ENCODE peak calls at places on chromosomes 2 and 18, in ten cellular contexts. One of them, this sample, is unnamed.

GRCh38 chr2:3278521-3279218 is 98.9 kb downstream of the EIPR1 start:
- DNase-seq in HFF-Myc: no peak
- DNase-seq in right atrium auricular region: no peak
- DNase-seq in activated B cell treated with CpG ODN at 0.5 μM for 24 hours: no peak
- DNase-seq in A549: no peak
- DNase-seq in neural crest cell: no peak
- DNase-seq in astrocyte: no peak
- DNase-seq in mesothelial cell of epicardium: no peak
- DNase-seq in colonic mucosa: no peak
- DNase-seq in fibroblast of pulmonary artery: no peak
- DNase-seq in this sample: no peak

GRCh38 chr18:8611916-8612576 is 2.8 kb downstream of the RAB12 start:
- DNase-seq in fibroblast of pulmonary artery: no peak
- DNase-seq in right atrium auricular region: no peak
- DNase-seq in HFF-Myc: no peak
- DNase-seq in neural crest cell: no peak
- DNase-seq in mesothelial cell of epicardium: no peak
- DNase-seq in colonic mucosa: no peak
- DNase-seq in A549: no peak
- DNase-seq in astrocyte: no peak
- DNase-seq in activated B cell treated with CpG ODN at 0.5 μM for 24 hours: no peak
- DNase-seq in this sample: no peak

GRCh38 chr18:76139844-76140243 is 355.2 kb downstream of the ZNF516 start:
- DNase-seq in neural crest cell: no peak
- DNase-seq in A549: no peak
- DNase-seq in mesothelial cell of epicardium: no peak
- DNase-seq in HFF-Myc: no peak
- DNase-seq in astrocyte: no peak
- DNase-seq in right atrium auricular region: no peak
- DNase-seq in activated B cell treated with CpG ODN at 0.5 μM for 24 hours: no peak
- DNase-seq in fibroblast of pulmonary artery: no peak
- DNase-seq in colonic mucosa: no peak
- DNase-seq in this sample: no peak

GRCh38 chr18:58202406-58202730 is 158.3 kb downstream of the NEDD4L start:
- DNase-seq in A549: no peak
- DNase-seq in fibroblast of pulmonary artery: no peak
- DNase-seq in neural crest cell: no peak
- DNase-seq in HFF-Myc: no peak
- DNase-seq in colonic mucosa: peak
- DNase-seq in mesothelial cell of epicardium: no peak
- DNase-seq in astrocyte: peak
- DNase-seq in right atrium auricular region: no peak
- DNase-seq in activated B cell treated with CpG ODN at 0.5 μM for 24 hours: no peak
- DNase-seq in this sample: no peak

GRCh38 chr2:20223345-20224190 is 1.4 kb downstream of the SDC1 start:
- DNase-seq in activated B cell treated with CpG ODN at 0.5 μM for 24 hours: peak
- DNase-seq in neural crest cell: peak
- DNase-seq in astrocyte: peak
- DNase-seq in colonic mucosa: no peak
- DNase-seq in mesothelial cell of epicardium: peak
- DNase-seq in HFF-Myc: no peak
- DNase-seq in fibroblast of pulmonary artery: peak
- DNase-seq in right atrium auricular region: no peak
- DNase-seq in A549: peak
- DNase-seq in this sample: no peak

GRCh38 chr18:11391636-11392035 is 217.8 kb upstream of the SLC35G4 start:
- DNase-seq in right atrium auricular region: no peak
- DNase-seq in astrocyte: peak
- DNase-seq in A549: no peak
- DNase-seq in neural crest cell: no peak
- DNase-seq in HFF-Myc: no peak
- DNase-seq in mesothelial cell of epicardium: no peak
- DNase-seq in activated B cell treated with CpG ODN at 0.5 μM for 24 hours: no peak
- DNase-seq in fibroblast of pulmonary artery: no peak
- DNase-seq in colonic mucosa: no peak
- DNase-seq in this sample: no peak

GRCh38 chr18:57025525-57025924 is 121.4 kb upstream of the BOD1L2 start:
- DNase-seq in HFF-Myc: no peak
- DNase-seq in right atrium auricular region: no peak
- DNase-seq in colonic mucosa: no peak
- DNase-seq in activated B cell treated with CpG ODN at 0.5 μM for 24 hours: no peak
- DNase-seq in A549: no peak
- DNase-seq in fibroblast of pulmonary artery: no peak
- DNase-seq in astrocyte: peak
- DNase-seq in neural crest cell: no peak
- DNase-seq in mesothelial cell of epicardium: no peak
- DNase-seq in this sample: no peak

GRCh38 chr2:207558106-207558505 is 28.3 kb downstream of the CREB1 start:
- DNase-seq in HFF-Myc: peak
- DNase-seq in astrocyte: peak
- DNase-seq in A549: no peak
- DNase-seq in colonic mucosa: no peak
- DNase-seq in mesothelial cell of epicardium: no peak
- DNase-seq in right atrium auricular region: no peak
- DNase-seq in activated B cell treated with CpG ODN at 0.5 μM for 24 hours: no peak
- DNase-seq in neural crest cell: no peak
- DNase-seq in fibroblast of pulmonary artery: peak
- DNase-seq in this sample: no peak

GRCh38 chr2:159640176-159640575 is 23.8 kb upstream of the BAZ2B start:
- DNase-seq in astrocyte: peak
- DNase-seq in HFF-Myc: no peak
- DNase-seq in fibroblast of pulmonary artery: no peak
- DNase-seq in activated B cell treated with CpG ODN at 0.5 μM for 24 hours: no peak
- DNase-seq in mesothelial cell of epicardium: no peak
- DNase-seq in colonic mucosa: no peak
- DNase-seq in right atrium auricular region: no peak
- DNase-seq in A549: no peak
- DNase-seq in neural crest cell: no peak
- DNase-seq in this sample: no peak

GRCh38 chr2:217919204-217919603 is 83.6 kb downstream of the TNS1 start:
- DNase-seq in colonic mucosa: no peak
- DNase-seq in astrocyte: no peak
- DNase-seq in fibroblast of pulmonary artery: no peak
- DNase-seq in right atrium auricular region: no peak
- DNase-seq in A549: no peak
- DNase-seq in activated B cell treated with CpG ODN at 0.5 μM for 24 hours: no peak
- DNase-seq in mesothelial cell of epicardium: no peak
- DNase-seq in neural crest cell: no peak
- DNase-seq in HFF-Myc: no peak
- DNase-seq in this sample: no peak

GRCh38 chr2:130336877-130337734 is 5.6 kb upstream of the IMP4 start:
- DNase-seq in HFF-Myc: no peak
- DNase-seq in neural crest cell: peak
- DNase-seq in astrocyte: peak
- DNase-seq in mesothelial cell of epicardium: peak
- DNase-seq in fibroblast of pulmonary artery: peak
- DNase-seq in right atrium auricular region: peak
- DNase-seq in activated B cell treated with CpG ODN at 0.5 μM for 24 hours: no peak
- DNase-seq in A549: peak
- DNase-seq in colonic mucosa: peak
- DNase-seq in this sample: no peak

GRCh38 chr18:23213200-23213599 is 77.9 kb downstream of the CABLES1 start:
- DNase-seq in A549: no peak
- DNase-seq in mesothelial cell of epicardium: no peak
- DNase-seq in activated B cell treated with CpG ODN at 0.5 μM for 24 hours: no peak
- DNase-seq in right atrium auricular region: no peak
- DNase-seq in neural crest cell: no peak
- DNase-seq in HFF-Myc: no peak
- DNase-seq in fibroblast of pulmonary artery: peak
- DNase-seq in astrocyte: no peak
- DNase-seq in colonic mucosa: no peak
- DNase-seq in this sample: no peak

GRCh38 chr2:148515976-148516375 is 128.6 kb upstream of the EPC2 start:
- DNase-seq in colonic mucosa: no peak
- DNase-seq in activated B cell treated with CpG ODN at 0.5 μM for 24 hours: no peak
- DNase-seq in fibroblast of pulmonary artery: peak
- DNase-seq in mesothelial cell of epicardium: no peak
- DNase-seq in A549: no peak
- DNase-seq in astrocyte: no peak
- DNase-seq in neural crest cell: no peak
- DNase-seq in HFF-Myc: no peak
- DNase-seq in right atrium auricular region: no peak
- DNase-seq in this sample: no peak

GRCh38 chr2:180367831-180368230 is 360.7 kb upstream of the CWC22 start:
- DNase-seq in right atrium auricular region: no peak
- DNase-seq in activated B cell treated with CpG ODN at 0.5 μM for 24 hours: no peak
- DNase-seq in A549: no peak
- DNase-seq in colonic mucosa: no peak
- DNase-seq in mesothelial cell of epicardium: no peak
- DNase-seq in fibroblast of pulmonary artery: peak
- DNase-seq in HFF-Myc: no peak
- DNase-seq in astrocyte: peak
- DNase-seq in neural crest cell: no peak
- DNase-seq in this sample: no peak

GRCh38 chr18:50401888-50402287 is 27.0 kb downstream of the SKA1 start:
- DNase-seq in neural crest cell: no peak
- DNase-seq in fibroblast of pulmonary artery: peak
- DNase-seq in right atrium auricular region: no peak
- DNase-seq in astrocyte: peak
- DNase-seq in colonic mucosa: peak
- DNase-seq in activated B cell treated with CpG ODN at 0.5 μM for 24 hours: no peak
- DNase-seq in A549: peak
- DNase-seq in mesothelial cell of epicardium: peak
- DNase-seq in HFF-Myc: no peak
- DNase-seq in this sample: no peak

GRCh38 chr2:10794891-10795290 is 17.7 kb downstream of the PDIA6 start:
- DNase-seq in neural crest cell: no peak
- DNase-seq in HFF-Myc: no peak
- DNase-seq in activated B cell treated with CpG ODN at 0.5 μM for 24 hours: no peak
- DNase-seq in right atrium auricular region: no peak
- DNase-seq in colonic mucosa: no peak
- DNase-seq in astrocyte: no peak
- DNase-seq in A549: no peak
- DNase-seq in mesothelial cell of epicardium: no peak
- DNase-seq in fibroblast of pulmonary artery: no peak
- DNase-seq in this sample: no peak

GRCh38 chr2:10795508-10796046 is 17.0 kb downstream of the PDIA6 start:
- DNase-seq in right atrium auricular region: no peak
- DNase-seq in colonic mucosa: no peak
- DNase-seq in HFF-Myc: no peak
- DNase-seq in neural crest cell: no peak
- DNase-seq in activated B cell treated with CpG ODN at 0.5 μM for 24 hours: no peak
- DNase-seq in fibroblast of pulmonary artery: no peak
- DNase-seq in astrocyte: no peak
- DNase-seq in mesothelial cell of epicardium: no peak
- DNase-seq in A549: no peak
- DNase-seq in this sample: no peak

GRCh38 chr2:10796703-10797102 is 15.9 kb downstream of the PDIA6 start:
- DNase-seq in A549: no peak
- DNase-seq in right atrium auricular region: no peak
- DNase-seq in activated B cell treated with CpG ODN at 0.5 μM for 24 hours: no peak
- DNase-seq in colonic mucosa: no peak
- DNase-seq in HFF-Myc: no peak
- DNase-seq in neural crest cell: no peak
- DNase-seq in mesothelial cell of epicardium: no peak
- DNase-seq in astrocyte: no peak
- DNase-seq in fibroblast of pulmonary artery: no peak
- DNase-seq in this sample: no peak

GRCh38 chr2:10800163-10800562 is 12.4 kb downstream of the PDIA6 start:
- DNase-seq in fibroblast of pulmonary artery: no peak
- DNase-seq in A549: no peak
- DNase-seq in activated B cell treated with CpG ODN at 0.5 μM for 24 hours: no peak
- DNase-seq in colonic mucosa: no peak
- DNase-seq in mesothelial cell of epicardium: no peak
- DNase-seq in HFF-Myc: no peak
- DNase-seq in neural crest cell: no peak
- DNase-seq in astrocyte: no peak
- DNase-seq in right atrium auricular region: no peak
- DNase-seq in this sample: no peak

DNA sequence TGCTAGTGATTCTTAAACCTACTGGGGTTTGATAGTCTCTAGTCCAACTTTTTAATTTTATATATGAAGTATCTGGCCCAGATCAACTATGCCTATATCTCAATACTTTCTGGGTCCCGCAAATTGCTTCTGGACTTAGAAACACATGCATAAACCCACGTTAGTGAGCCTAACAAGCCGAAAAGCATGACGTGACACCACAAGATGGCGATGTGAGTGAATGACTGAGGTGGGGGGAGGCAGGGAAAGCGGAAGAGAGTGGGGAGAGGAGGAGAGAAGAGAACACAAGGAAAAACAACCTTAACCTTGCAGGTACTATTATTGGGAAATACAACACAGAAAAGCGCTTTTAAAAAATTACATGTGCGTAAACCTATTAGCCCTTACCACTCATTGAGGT is 13.8 kb downstream of the PDIA6 start:
- DNase-seq in astrocyte: no peak
- DNase-seq in mesothelial cell of epicardium: no peak
- DNase-seq in neural crest cell: no peak
- DNase-seq in fibroblast of pulmonary artery: no peak
- DNase-seq in activated B cell treated with CpG ODN at 0.5 μM for 24 hours: no peak
- DNase-seq in right atrium auricular region: no peak
- DNase-seq in HFF-Myc: no peak
- DNase-seq in A549: no peak
- DNase-seq in colonic mucosa: no peak
- DNase-seq in this sample: no peak
- TF ChIP-seq CTCF in astrocyte: no peak
- TF ChIP-seq CTCF in mesothelial cell of epicardium: no peak
- TF ChIP-seq CTCF in neural crest cell: peak
- TF ChIP-seq CTCF in fibroblast of pulmonary artery: no peak
- TF ChIP-seq CTCF in activated B cell treated with CpG ODN at 0.5 μM for 24 hours: no peak
- TF ChIP-seq CTCF in right atrium auricular region: no peak
- TF ChIP-seq CTCF in HFF-Myc: peak
- TF ChIP-seq CTCF in A549: peak
- TF ChIP-seq CTCF in colonic mucosa: no peak
- TF ChIP-seq CTCF in this sample: no peak

GRCh38 chr2:2101924-2102323 is 229.2 kb downstream of the MYT1L start:
- DNase-seq in activated B cell treated with CpG ODN at 0.5 μM for 24 hours: no peak
- DNase-seq in mesothelial cell of epicardium: no peak
- DNase-seq in fibroblast of pulmonary artery: no peak
- DNase-seq in A549: peak
- DNase-seq in astrocyte: no peak
- DNase-seq in colonic mucosa: no peak
- DNase-seq in neural crest cell: no peak
- DNase-seq in HFF-Myc: no peak
- DNase-seq in right atrium auricular region: no peak
- DNase-seq in this sample: no peak
- TF ChIP-seq CTCF in activated B cell treated with CpG ODN at 0.5 μM for 24 hours: no peak
- TF ChIP-seq CTCF in mesothelial cell of epicardium: peak
- TF ChIP-seq CTCF in fibroblast of pulmonary artery: peak
- TF ChIP-seq CTCF in A549: no peak
- TF ChIP-seq CTCF in astrocyte: peak
- TF ChIP-seq CTCF in colonic mucosa: no peak
- TF ChIP-seq CTCF in neural crest cell: peak
- TF ChIP-seq CTCF in HFF-Myc: no peak
- TF ChIP-seq CTCF in right atrium auricular region: no peak
- TF ChIP-seq CTCF in this sample: no peak

GRCh38 chr18:3970929-3971328 is 484.2 kb downstream of the DLGAP1 start:
- DNase-seq in neural crest cell: no peak
- DNase-seq in right atrium auricular region: no peak
- DNase-seq in colonic mucosa: no peak
- DNase-seq in astrocyte: no peak
- DNase-seq in A549: no peak
- DNase-seq in mesothelial cell of epicardium: no peak
- DNase-seq in activated B cell treated with CpG ODN at 0.5 μM for 24 hours: no peak
- DNase-seq in fibroblast of pulmonary artery: no peak
- DNase-seq in HFF-Myc: no peak
- DNase-seq in this sample: no peak
- TF ChIP-seq CTCF in neural crest cell: no peak
- TF ChIP-seq CTCF in right atrium auricular region: no peak
- TF ChIP-seq CTCF in colonic mucosa: no peak
- TF ChIP-seq CTCF in astrocyte: no peak
- TF ChIP-seq CTCF in A549: no peak
- TF ChIP-seq CTCF in mesothelial cell of epicardium: no peak
- TF ChIP-seq CTCF in activated B cell treated with CpG ODN at 0.5 μM for 24 hours: no peak
- TF ChIP-seq CTCF in fibroblast of pulmonary artery: no peak
- TF ChIP-seq CTCF in HFF-Myc: peak
- TF ChIP-seq CTCF in this sample: no peak

GRCh38 chr2:200578778-200579177 is 7.0 kb upstream of the AOX1 start:
- DNase-seq in colonic mucosa: no peak
- DNase-seq in astrocyte: no peak
- DNase-seq in A549: no peak
- DNase-seq in HFF-Myc: peak
- DNase-seq in mesothelial cell of epicardium: no peak
- DNase-seq in activated B cell treated with CpG ODN at 0.5 μM for 24 hours: no peak
- DNase-seq in right atrium auricular region: no peak
- DNase-seq in neural crest cell: no peak
- DNase-seq in fibroblast of pulmonary artery: peak
- DNase-seq in this sample: no peak
- TF ChIP-seq CTCF in colonic mucosa: peak
- TF ChIP-seq CTCF in astrocyte: peak
- TF ChIP-seq CTCF in A549: no peak
- TF ChIP-seq CTCF in HFF-Myc: peak
- TF ChIP-seq CTCF in mesothelial cell of epicardium: no peak
- TF ChIP-seq CTCF in activated B cell treated with CpG ODN at 0.5 μM for 24 hours: no peak
- TF ChIP-seq CTCF in right atrium auricular region: no peak
- TF ChIP-seq CTCF in neural crest cell: peak
- TF ChIP-seq CTCF in fibroblast of pulmonary artery: peak
- TF ChIP-seq CTCF in this sample: peak